ENCODE peak calls at places on chromosomes 11 and 22, in four cellular contexts. C, U, I and F are unnamed samples.

GRCh38 chr11:30364139-30364875 is 41.4 kb downstream of the ARL14EP start:
- DNase-seq in C (no peak), I (no peak), U (no peak), F (no peak)

GRCh38 chr22:19704355-19705015 is 9.8 kb upstream of the SEPTIN5 start:
- DNase-seq in C (no peak), U (no peak), I (no peak), F (no peak)

GRCh38 chr11:47010192-47010591 is 73.6 kb downstream of the CSTPP1 start:
- DNase-seq in U (no peak), I (no peak), C (no peak), F (no peak)

GRCh38 chr11:122313581-122313980 is 197.6 kb upstream of the BLID start:
- DNase-seq in C (no peak), I (no peak), U (no peak), F (no peak)

GRCh38 chr22:23300476-23300875 is 120.2 kb downstream of the BCR start:
- DNase-seq in U (no peak), I (no peak), C (no peak), F (no peak)

GRCh38 chr22:36374603-36375024 is 13.2 kb downstream of the MYH9 start:
- DNase-seq in I (peak; percentile 55), U (no peak), C (peak; percentile 73), F (no peak)

GRCh38 chr11:64747961-64748715 is 4.2 kb upstream of the RASGRP2 start:
- DNase-seq in U (no peak), C (no peak), I (no peak), F (no peak)

GRCh38 chr22:17753401-17753989 is 20.8 kb downstream of the BID start:
- DNase-seq in U (peak; percentile 63), I (no peak), C (no peak), F (no peak)

GRCh38 chr11:102269927-102270326 is 47.4 kb upstream of the BIRC3 start:
- DNase-seq in U (no peak), C (no peak), I (no peak), F (peak; percentile 86)

GRCh38 chr22:23053051-23053707 is 17.1 kb upstream of the GNAZ start:
- DNase-seq in U (no peak), C (no peak), I (peak; percentile 55), F (no peak)

GRCh38 chr11:118912742-118913410 is 12.8 kb downstream of the BCL9L start:
- DNase-seq in C (peak; percentile 62), I (no peak), U (no peak), F (no peak)
- H3K4me1 ChIP-seq in C (peaks cover 83% of the 10 kb centered on the region), I (peaks cover 52% of the 10 kb centered on the region), U (peaks cover 58% of the 10 kb centered on the region), F (peaks cover 93% of the 10 kb centered on the region)

GRCh38 chr11:61973603-61974162 is 6.2 kb upstream of the FTH1 start:
- DNase-seq in I (peak; percentile 61), C (no peak), U (no peak), F (no peak)
- H3K4me1 ChIP-seq in I (peaks cover 14% of the 10 kb centered on the region), C (peaks cover 91% of the 10 kb centered on the region), U (peaks cover 62% of the 10 kb centered on the region), F (peaks cover 57% of the 10 kb centered on the region)

DNA sequence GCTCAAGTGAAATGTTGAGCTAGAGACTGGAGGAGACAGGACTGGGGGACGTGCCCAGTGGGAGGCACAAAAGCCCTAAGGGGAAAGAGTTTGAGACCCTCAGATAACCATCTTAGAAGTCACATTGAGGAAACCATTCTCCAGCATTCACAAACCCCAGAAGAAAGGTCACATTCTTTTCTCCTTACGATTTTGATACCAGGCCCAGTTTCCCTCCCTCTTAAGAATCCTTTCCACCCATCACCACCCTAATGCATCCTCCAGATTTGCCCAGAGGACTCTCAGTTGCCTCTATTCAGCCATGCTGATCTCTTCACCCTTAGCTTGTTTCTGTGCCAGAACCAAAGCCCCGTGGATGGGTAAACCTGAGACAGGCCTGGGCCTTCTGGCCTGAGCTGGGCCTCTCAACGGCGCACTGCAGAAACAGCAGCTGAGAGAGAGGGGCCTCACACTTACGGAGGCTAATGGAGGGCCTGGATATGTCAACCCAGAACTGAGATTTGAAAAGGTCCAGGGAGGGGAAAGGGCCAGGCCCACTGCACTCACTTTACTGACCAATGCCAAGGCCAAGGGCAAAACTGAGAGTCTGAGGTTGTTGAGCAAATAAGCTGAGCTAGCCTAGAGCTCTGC is 32.3 kb upstream of the OAF start:
- DNase-seq in C (no peak), I (no peak), U (no peak), F (no peak)
- H3K4me1 ChIP-seq in C (no peaks in the 10 kb centered on the region), I (no peaks in the 10 kb centered on the region), U (peaks cover 9% of the 10 kb centered on the region), F (no peaks in the 10 kb centered on the region)

DNA sequence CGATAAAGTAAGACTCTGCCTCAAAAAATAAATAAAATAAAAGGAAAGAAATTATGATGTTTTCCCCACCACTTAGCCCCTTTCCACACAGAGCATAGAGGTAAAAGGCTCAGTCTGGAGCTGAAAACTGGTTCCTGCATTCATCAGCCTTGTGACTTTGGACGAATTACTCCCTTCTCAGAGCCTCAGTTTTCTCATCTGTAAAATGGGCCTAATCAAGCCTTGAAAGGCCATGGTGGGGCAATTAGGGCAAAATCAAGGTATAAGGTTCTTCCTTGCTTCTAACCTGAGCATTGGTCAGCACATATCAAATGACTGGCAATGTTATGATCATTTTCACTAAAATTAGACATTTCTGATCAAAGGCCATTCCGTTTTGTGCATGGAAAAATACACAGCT is 417.7 kb downstream of the MN1 start:
- DNase-seq in C (no peak), I (no peak), U (no peak), F (no peak)
- H3K4me1 ChIP-seq in C (no peaks in the 10 kb centered on the region), I (no peaks in the 10 kb centered on the region), U (no peaks in the 10 kb centered on the region), F (peaks cover 35% of the 10 kb centered on the region)

GRCh38 chr22:42685941-42686666 is 34.6 kb downstream of the A4GALT start:
- DNase-seq in I (no peak), U (no peak), C (no peak), F (no peak)

GRCh38 chr22:42684462-42685195 is 35.4 kb upstream of the CYB5R3 start:
- DNase-seq in C (no peak), U (no peak), I (no peak), F (no peak)

GRCh38 chr22:42682113-42682851 is 33.1 kb upstream of the CYB5R3 start:
- DNase-seq in C (no peak), I (no peak), U (no peak), F (no peak)

GRCh38 chr22:42680648-42681047 is 31.5 kb upstream of the CYB5R3 start:
- DNase-seq in C (peak; percentile 65), I (no peak), U (no peak), F (peak; percentile 67)

GRCh38 chr22:42683599-42684283 is 34.5 kb upstream of the CYB5R3 start:
- DNase-seq in I (no peak), C (no peak), U (no peak), F (no peak)
- H3K4me1 ChIP-seq in I (peaks cover 7% of the 10 kb centered on the region), C (peaks cover 41% of the 10 kb centered on the region), U (peaks cover 14% of the 10 kb centered on the region), F (peaks cover 39% of the 10 kb centered on the region)

GRCh38 chr11:130634186-130634585 is 185.7 kb downstream of the ADAMTS15 start:
- DNase-seq in C (no peak), I (no peak), U (no peak), F (no peak)
- H3K4me1 ChIP-seq in C (peaks cover 71% of the 10 kb centered on the region), I (no peaks in the 10 kb centered on the region), U (no peaks in the 10 kb centered on the region), F (peaks cover 65% of the 10 kb centered on the region)